ENCODE peak calls at places on chromosomes 11 and 22, in four cellular contexts. One of them, this sample, is unnamed.

GRCh38 chr11:8098361-8098760 is 17.4 kb downstream of the TUB start:
- DNase-seq in endothelial cell: no peak
- DNase-seq in M059J: no peak
- DNase-seq in cerebellum: no peak
- DNase-seq in this sample: no peak

GRCh38 chr11:77155082-77155475 is 27.0 kb downstream of the MYO7A start:
- DNase-seq in endothelial cell: no peak
- DNase-seq in M059J: no peak
- DNase-seq in cerebellum: no peak
- DNase-seq in this sample: no peak

GRCh38 chr11:122116591-122116990 is 576 bp upstream of the BLID start:
- DNase-seq in endothelial cell: no peak
- DNase-seq in M059J: no peak
- DNase-seq in cerebellum: no peak
- DNase-seq in this sample: no peak

GRCh38 chr11:69141742-69142141 is 14.0 kb upstream of the SMIM38 start:
- DNase-seq in endothelial cell: no peak
- DNase-seq in M059J: no peak
- DNase-seq in cerebellum: no peak
- DNase-seq in this sample: no peak

GRCh38 chr11:60987577-60988277 is 16.2 kb downstream of the CD6 start:
- DNase-seq in endothelial cell: no peak
- DNase-seq in M059J: no peak
- DNase-seq in cerebellum: no peak
- DNase-seq in this sample: no peak

GRCh38 chr11:62842171-62842717 is 2.9 kb upstream of the WDR74 start:
- DNase-seq in endothelial cell: peak; percentile 38
- DNase-seq in M059J: no peak
- DNase-seq in cerebellum: no peak
- DNase-seq in this sample: no peak

GRCh38 chr22:46577361-46578249 is 40.2 kb upstream of the CELSR1 start:
- DNase-seq in endothelial cell: no peak
- DNase-seq in M059J: no peak
- DNase-seq in cerebellum: peak; percentile 38
- DNase-seq in this sample: no peak

GRCh38 chr11:42171046-42171445 is 711.6 kb upstream of the LRRC4C start:
- DNase-seq in endothelial cell: no peak
- DNase-seq in M059J: no peak
- DNase-seq in cerebellum: no peak
- DNase-seq in this sample: no peak

GRCh38 chr22:20214853-20215252 is 53.3 kb downstream of the RTN4R start:
- DNase-seq in endothelial cell: no peak
- DNase-seq in M059J: no peak
- DNase-seq in cerebellum: no peak
- DNase-seq in this sample: no peak

GRCh38 chr22:19052941-19053551 is 69.2 kb downstream of the DGCR2 start:
- DNase-seq in endothelial cell: no peak
- DNase-seq in M059J: no peak
- DNase-seq in cerebellum: no peak
- DNase-seq in this sample: no peak

GRCh38 chr11:18727499-18728236 is 1.7 kb upstream of the IGSF22 start:
- DNase-seq in endothelial cell: peak; percentile 77
- DNase-seq in M059J: peak; percentile 20
- DNase-seq in cerebellum: no peak
- DNase-seq in this sample: peak; percentile 62

GRCh38 chr11:28146123-28146751 is 38.0 kb downstream of the METTL15 start:
- DNase-seq in endothelial cell: no peak
- DNase-seq in M059J: peak; percentile 96
- DNase-seq in cerebellum: no peak
- DNase-seq in this sample: no peak

GRCh38 chr22:31206896-31207687 is 5.0 kb upstream of the LIMK2 start:
- DNase-seq in endothelial cell: no peak
- DNase-seq in M059J: no peak
- DNase-seq in cerebellum: peak; percentile 84
- DNase-seq in this sample: no peak

GRCh38 chr11:42085736-42086135 is 626.3 kb upstream of the LRRC4C start:
- DNase-seq in endothelial cell: no peak
- DNase-seq in M059J: no peak
- DNase-seq in cerebellum: no peak
- DNase-seq in this sample: no peak